ENCODE peak calls at places on chromosomes 7 and 10, in eight cellular contexts. J, O, W, E, F, D, K and L are unnamed samples.

GRCh38 chr10:484925-485661 is 204.4 kb downstream of the DIP2C start:
- ATAC-seq in J (no peak), O (peak; percentile 78), W (peak; percentile 21), E (peak; percentile 87), F (no peak), D (no peak), K (no peak), L (peak; percentile 21)

GRCh38 chr10:133203652-133204195 is 26.3 kb upstream of the UTF1 start:
- ATAC-seq in J (no peak), O (no peak), W (no peak), E (no peak), F (no peak), D (no peak), K (no peak), L (no peak)

GRCh38 chr10:2920638-2921037 is 146.7 kb upstream of the PFKP start:
- ATAC-seq in J (no peak), O (no peak), W (no peak), E (no peak), F (no peak), D (no peak), K (no peak), L (no peak)

GRCh38 chr7:29328811-29329210 is 134.2 kb downstream of the CHN2 start:
- ATAC-seq in J (no peak), O (no peak), W (no peak), E (no peak), F (no peak), D (no peak), K (no peak), L (peak; percentile 36)

GRCh38 chr7:77327932-77328628 is 88.1 kb downstream of the GSAP start:
- ATAC-seq in J (no peak), O (no peak), W (peak; percentile 27), E (peak; percentile 41), F (no peak), D (no peak), K (no peak), L (no peak)

GRCh38 chr10:11024596-11024995 is 6.9 kb downstream of the CELF2 start:
- ATAC-seq in J (no peak), O (no peak), W (peak; percentile 57), E (no peak), F (peak; percentile 87), D (no peak), K (no peak), L (peak; percentile 82)

GRCh38 chr7:77458786-77459185 is 42.6 kb upstream of the GSAP start:
- ATAC-seq in J (no peak), O (no peak), W (no peak), E (no peak), F (no peak), D (no peak), K (no peak), L (no peak)

GRCh38 chr7:122544463-122544862 is 154.5 kb downstream of the RNF133 start:
- ATAC-seq in J (no peak), O (peak; percentile 53), W (peak; percentile 72), E (peak; percentile 99), F (no peak), D (no peak), K (no peak), L (peak; percentile 46)

GRCh38 chr7:50687575-50688261 is 95.0 kb downstream of the GRB10 start:
- ATAC-seq in J (no peak), O (no peak), W (no peak), E (no peak), F (peak; percentile 85), D (no peak), K (no peak), L (peak; percentile 52)

GRCh38 chr10:129174167-129175014 is 292.6 kb upstream of the MGMT start:
- ATAC-seq in J (no peak), O (no peak), W (no peak), E (no peak), F (peak; percentile 92), D (no peak), K (no peak), L (no peak)

DNA sequence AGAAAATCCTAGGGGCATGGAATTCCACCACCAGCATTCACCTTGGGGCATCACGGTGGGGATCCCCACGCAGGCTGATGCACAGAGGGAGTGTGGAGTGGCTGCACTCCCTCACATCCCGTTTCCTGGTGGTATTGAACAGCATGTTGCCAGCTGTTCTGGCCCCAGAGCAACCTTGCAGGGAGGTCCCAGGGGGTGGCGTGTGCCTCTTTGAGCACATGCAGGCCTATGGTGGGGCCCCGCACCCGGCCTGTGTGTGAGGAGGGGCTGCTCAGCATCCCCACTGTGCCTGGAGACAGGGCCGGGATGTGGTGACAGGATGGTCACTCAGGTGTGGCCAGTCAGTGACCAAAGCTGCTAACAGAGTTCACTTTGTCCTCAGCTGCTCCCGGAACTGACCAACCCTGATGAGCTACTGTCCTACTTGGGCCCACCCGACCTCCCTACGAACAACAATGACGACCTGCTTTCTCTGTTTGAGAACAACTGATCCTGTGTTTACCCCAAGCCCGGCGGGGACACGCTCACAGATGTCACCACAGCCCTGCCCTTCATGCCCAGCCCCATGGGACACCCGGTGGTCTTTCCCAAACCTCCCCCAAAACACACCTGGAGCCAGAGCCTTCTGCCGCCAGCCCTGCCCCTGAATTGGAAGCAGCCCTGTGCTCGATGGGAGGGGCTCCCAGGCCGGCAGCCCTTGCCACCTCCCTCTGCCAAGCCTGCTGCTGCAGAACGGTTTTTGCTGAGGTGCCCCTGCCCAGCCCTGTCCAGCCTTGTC is 18.7 kb downstream of the ZMIZ2 start:
- ATAC-seq in J (no peak), O (no peak), W (no peak), E (no peak), F (peak; percentile 4), D (no peak), K (no peak), L (no peak)
- H3K36me3 ChIP-seq in J (peaks cover 33% of the 10 kb centered on the region), O (peaks cover 24% of the 10 kb centered on the region), W (peaks cover 57% of the 10 kb centered on the region), E (peaks cover 19% of the 10 kb centered on the region), F (peaks cover 54% of the 10 kb centered on the region), D (peaks cover 56% of the 10 kb centered on the region), K (peaks cover 27% of the 10 kb centered on the region), L (no peaks in the 10 kb centered on the region)

GRCh38 chr7:74173866-74174605 is at the start of gene EIF4H:
- ATAC-seq in J (peak; percentile 87), O (peak; percentile 89), W (peak; percentile 98), E (peak; percentile 90), F (peak; percentile 90), D (peak; percentile 93), K (peak; percentile 97), L (peak; percentile 99)
- TF ChIP-seq POLR2A in J (peak; percentile 44), O (peak; percentile 95), W (peak; percentile 27), E (peak; percentile 95), F (peak; percentile 97), D (peak; percentile 76), K (peak; percentile 80), L (peak; percentile 83)

GRCh38 chr7:3239291-3239691 is 61.8 kb upstream of the SDK1 start:
- ATAC-seq in J (no peak), O (no peak), W (no peak), E (no peak), F (no peak), D (no peak), K (no peak), L (no peak)
- H3K4me3 ChIP-seq in J (no peak overlapping the region), O (no peak overlapping the region), W (no peak overlapping the region), E (no peak overlapping the region), F (no peak overlapping the region), D (no peak overlapping the region), K (no peak overlapping the region), L (no peak overlapping the region)

DNA sequence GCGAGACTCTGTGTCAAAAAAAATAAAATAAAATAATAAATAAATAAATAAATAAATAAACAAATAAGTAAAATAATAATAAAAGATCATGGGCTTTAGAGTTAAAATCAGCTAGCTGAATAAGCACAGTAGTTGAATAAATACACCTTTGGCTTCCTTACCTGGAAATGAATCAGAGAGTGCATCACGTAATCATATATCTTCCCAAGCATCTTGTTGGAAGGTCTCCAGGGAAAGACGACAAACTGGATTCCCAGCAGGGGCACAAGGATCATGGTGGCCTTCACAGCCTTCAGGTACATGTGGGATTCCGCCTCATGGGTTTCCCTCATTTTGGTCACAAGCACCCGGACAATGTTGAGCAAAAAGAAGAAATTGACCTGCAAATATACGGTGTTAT is 138.7 kb downstream of the CALCR start:
- ATAC-seq in J (no peak), O (no peak), W (no peak), E (no peak), F (no peak), D (no peak), K (no peak), L (no peak)
- H3K36me3 ChIP-seq in J (no peaks in the 10 kb centered on the region), O (no peaks in the 10 kb centered on the region), W (no peaks in the 10 kb centered on the region), E (no peaks in the 10 kb centered on the region), F (no peaks in the 10 kb centered on the region), D (no peaks in the 10 kb centered on the region), K (no peaks in the 10 kb centered on the region), L (no peaks in the 10 kb centered on the region)

GRCh38 chr10:23694446-23694920 is 255.6 kb downstream of the OTUD1 start:
- ATAC-seq in J (no peak), O (no peak), W (no peak), E (no peak), F (no peak), D (no peak), K (no peak), L (peak; percentile 7)

GRCh38 chr10:23695825-23696420 is 257.0 kb downstream of the OTUD1 start:
- ATAC-seq in J (no peak), O (no peak), W (no peak), E (no peak), F (no peak), D (no peak), K (no peak), L (no peak)

GRCh38 chr10:23693895-23694294 is 255.0 kb downstream of the OTUD1 start:
- ATAC-seq in J (no peak), O (no peak), W (no peak), E (no peak), F (no peak), D (no peak), K (no peak), L (no peak)

GRCh38 chr10:23694921-23695824 is 256.3 kb downstream of the OTUD1 start:
- ATAC-seq in J (no peak), O (no peak), W (no peak), E (no peak), F (no peak), D (no peak), K (peak; percentile 32), L (peak; percentile 17)

DNA sequence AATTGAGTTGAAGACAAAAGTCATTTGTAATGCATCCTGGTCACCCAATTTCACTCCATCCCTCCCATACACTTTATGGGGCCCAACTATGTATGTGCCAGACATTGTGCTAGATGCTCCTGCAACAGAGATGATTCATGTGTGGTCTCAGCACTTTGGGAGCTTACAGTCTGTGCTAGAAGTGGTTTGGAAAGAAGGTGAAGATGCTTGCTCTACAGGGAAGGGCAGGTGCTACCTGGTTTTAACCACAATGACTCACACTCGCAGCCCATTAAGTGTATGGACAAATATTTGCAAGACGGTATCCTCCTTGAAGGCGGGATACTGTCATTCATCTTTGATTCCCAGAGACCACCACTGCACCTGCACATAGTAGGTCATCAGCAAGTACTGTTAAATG is 257.6 kb downstream of the OTUD1 start:
- ATAC-seq in J (no peak), O (no peak), W (no peak), E (no peak), F (no peak), D (no peak), K (no peak), L (no peak)
- TF ChIP-seq POLR2A in J (no peak), O (no peak), W (no peak), E (no peak), F (no peak), D (no peak), K (no peak), L (no peak)

GRCh38 chr10:110118891-110119621 is 88.3 kb upstream of the MXI1 start:
- ATAC-seq in J (no peak), O (no peak), W (peak; percentile 95), E (no peak), F (peak; percentile 73), D (no peak), K (no peak), L (no peak)
- H3K4me3 ChIP-seq in J (no peak overlapping the region), O (no peak overlapping the region), W (peak overlapping the region; percentile 21), E (no peak overlapping the region), F (no peak overlapping the region), D (no peak overlapping the region), K (no peak overlapping the region), L (no peak overlapping the region)

GRCh38 chr10:79282388-79282787 is 64.9 kb upstream of the PPIF start:
- ATAC-seq in J (no peak), O (no peak), W (no peak), E (no peak), F (no peak), D (no peak), K (no peak), L (no peak)
- H3K36me3 ChIP-seq in J (no peaks in the 10 kb centered on the region), O (peaks cover 5% of the 10 kb centered on the region), W (peaks cover 84% of the 10 kb centered on the region), E (peaks cover 19% of the 10 kb centered on the region), F (peaks cover 10% of the 10 kb centered on the region), D (peaks cover 6% of the 10 kb centered on the region), K (peaks cover 47% of the 10 kb centered on the region), L (peaks cover 87% of the 10 kb centered on the region)